ENCODE peak calls at places on chromosomes 12 and 14, in four cellular contexts. One of them, this sample, is unnamed.

GRCh38 chr14:104281768-104282301 is 143.4 kb downstream of the KIF26A start:
- DNase-seq in suprapubic skin: peak; percentile 66
- DNase-seq in Calu3: no peak
- DNase-seq in GM13977: no peak
- DNase-seq in this sample: no peak

GRCh38 chr12:92466391-92467305 is 236.1 kb upstream of the PLEKHG7 start:
- DNase-seq in suprapubic skin: no peak
- DNase-seq in Calu3: no peak
- DNase-seq in GM13977: no peak
- DNase-seq in this sample: no peak

GRCh38 chr12:109740694-109741245 is 27.1 kb downstream of the FAM222A start:
- DNase-seq in GM13977: no peak
- DNase-seq in suprapubic skin: peak; percentile 76
- DNase-seq in Calu3: no peak
- DNase-seq in this sample: no peak

GRCh38 chr12:92431146-92431545 is 271.6 kb upstream of the PLEKHG7 start:
- DNase-seq in Calu3: no peak
- DNase-seq in GM13977: no peak
- DNase-seq in suprapubic skin: no peak
- DNase-seq in this sample: no peak

GRCh38 chr12:92442782-92443181 is 260.0 kb upstream of the PLEKHG7 start:
- DNase-seq in GM13977: no peak
- DNase-seq in suprapubic skin: no peak
- DNase-seq in Calu3: peak; percentile 33
- DNase-seq in this sample: no peak

GRCh38 chr12:104859144-104859543 is 98.9 kb downstream of the SLC41A2 start:
- DNase-seq in GM13977: no peak
- DNase-seq in Calu3: no peak
- DNase-seq in suprapubic skin: no peak
- DNase-seq in this sample: no peak

GRCh38 chr12:124949779-124950728 is 35.6 kb upstream of the UBC start:
- DNase-seq in suprapubic skin: no peak
- DNase-seq in GM13977: no peak
- DNase-seq in Calu3: no peak
- DNase-seq in this sample: no peak

GRCh38 chr14:68693926-68694325 is 98.9 kb downstream of the ZFP36L1 start:
- DNase-seq in GM13977: no peak
- DNase-seq in suprapubic skin: peak; percentile 55
- DNase-seq in Calu3: no peak
- DNase-seq in this sample: no peak

GRCh38 chr14:101110729-101111619 is 207.5 kb upstream of the RTL1 start:
- DNase-seq in Calu3: no peak
- DNase-seq in GM13977: no peak
- DNase-seq in suprapubic skin: peak; percentile 58
- DNase-seq in this sample: no peak

GRCh38 chr12:21906919-21907642 is 34.1 kb downstream of the ABCC9 start:
- DNase-seq in Calu3: no peak
- DNase-seq in suprapubic skin: no peak
- DNase-seq in GM13977: no peak
- DNase-seq in this sample: no peak

GRCh38 chr12:84757978-84758377 is 154.6 kb downstream of the SLC6A15 start:
- DNase-seq in GM13977: no peak
- DNase-seq in suprapubic skin: no peak
- DNase-seq in Calu3: peak; percentile 9
- DNase-seq in this sample: no peak

GRCh38 chr14:75972729-75973480 is 8.9 kb downstream of the TGFB3 start:
- DNase-seq in GM13977: no peak
- DNase-seq in Calu3: no peak
- DNase-seq in suprapubic skin: no peak
- DNase-seq in this sample: no peak

GRCh38 chr14:72544615-72545387 is 349.1 kb downstream of the DPF3 start:
- DNase-seq in Calu3: no peak
- DNase-seq in GM13977: no peak
- DNase-seq in suprapubic skin: peak; percentile 53
- DNase-seq in this sample: no peak

GRCh38 chr14:34750670-34751069 is 36.3 kb upstream of the CFL2 start:
- DNase-seq in suprapubic skin: no peak
- DNase-seq in GM13977: no peak
- DNase-seq in Calu3: no peak
- DNase-seq in this sample: no peak

GRCh38 chr12:6266431-6267006 is 44.0 kb upstream of the PLEKHG6 start:
- DNase-seq in Calu3: no peak
- DNase-seq in GM13977: no peak
- DNase-seq in suprapubic skin: no peak
- DNase-seq in this sample: no peak

GRCh38 chr14:67228325-67228984 is 12.8 kb upstream of the PALS1 start:
- DNase-seq in GM13977: no peak
- DNase-seq in suprapubic skin: no peak
- DNase-seq in Calu3: no peak
- DNase-seq in this sample: no peak

GRCh38 chr12:11568155-11568761 is 81.2 kb upstream of the ETV6 start:
- DNase-seq in Calu3: no peak
- DNase-seq in suprapubic skin: no peak
- DNase-seq in GM13977: no peak
- DNase-seq in this sample: no peak

GRCh38 chr14:39310071-39310470 is 76.4 kb downstream of the MIA2 start:
- DNase-seq in suprapubic skin: no peak
- DNase-seq in Calu3: no peak
- DNase-seq in GM13977: no peak
- DNase-seq in this sample: no peak

GRCh38 chr14:77059276-77059934 is 30.9 kb upstream of the IRF2BPL start:
- DNase-seq in Calu3: peak; percentile 80
- DNase-seq in suprapubic skin: peak; percentile 88
- DNase-seq in GM13977: no peak
- DNase-seq in this sample: no peak

GRCh38 chr14:104249706-104250105 is 111.3 kb downstream of the KIF26A start:
- DNase-seq in GM13977: no peak
- DNase-seq in suprapubic skin: peak; percentile 62
- DNase-seq in Calu3: no peak
- DNase-seq in this sample: no peak

GRCh38 chr14:70097576-70098256 is 91.0 kb downstream of the SLC8A3 start:
- DNase-seq in suprapubic skin: no peak
- DNase-seq in GM13977: no peak
- DNase-seq in Calu3: no peak
- DNase-seq in this sample: no peak

GRCh38 chr12:6958609-6959375 is 7.6 kb downstream of the PTPN6 start:
- DNase-seq in Calu3: no peak
- DNase-seq in GM13977: peak; percentile 84
- DNase-seq in suprapubic skin: no peak
- DNase-seq in this sample: no peak

GRCh38 chr14:78170203-78170602 is at the start of gene NRXN3:
- DNase-seq in GM13977: no peak
- DNase-seq in suprapubic skin: no peak
- DNase-seq in Calu3: peak; percentile 35
- DNase-seq in this sample: peak; percentile 49

GRCh38 chr14:56514663-56515371 is 64.8 kb upstream of the TMEM260 start:
- DNase-seq in GM13977: no peak
- DNase-seq in suprapubic skin: no peak
- DNase-seq in Calu3: no peak
- DNase-seq in this sample: no peak

GRCh38 chr14:80491562-80492139 is 280.3 kb upstream of the DIO2 start:
- DNase-seq in Calu3: no peak
- DNase-seq in GM13977: no peak
- DNase-seq in suprapubic skin: no peak
- DNase-seq in this sample: no peak

GRCh38 chr14:31510222-31510621 is 22.4 kb upstream of the GPR33 start:
- DNase-seq in Calu3: no peak
- DNase-seq in suprapubic skin: no peak
- DNase-seq in GM13977: peak; percentile 22
- DNase-seq in this sample: no peak

GRCh38 chr14:96156804-96157760 is 47.6 kb upstream of the BDKRB2 start:
- DNase-seq in GM13977: no peak
- DNase-seq in suprapubic skin: peak; percentile 52
- DNase-seq in Calu3: no peak
- DNase-seq in this sample: no peak

GRCh38 chr14:105102893-105103292 is 37.7 kb upstream of the GPR132 start:
- DNase-seq in suprapubic skin: peak; percentile 24
- DNase-seq in Calu3: no peak
- DNase-seq in GM13977: no peak
- DNase-seq in this sample: no peak

GRCh38 chr12:70609739-70610491 is 27.3 kb downstream of the PTPRB start:
- DNase-seq in Calu3: peak; percentile 62
- DNase-seq in suprapubic skin: peak; percentile 77
- DNase-seq in GM13977: peak; percentile 43
- DNase-seq in this sample: peak; percentile 73

GRCh38 chr12:32124637-32125036 is 18.0 kb downstream of the BICD1 start:
- DNase-seq in Calu3: no peak
- DNase-seq in GM13977: no peak
- DNase-seq in suprapubic skin: no peak
- DNase-seq in this sample: no peak

GRCh38 chr12:13146539-13146938 is 43.1 kb upstream of the GSG1 start:
- DNase-seq in Calu3: no peak
- DNase-seq in GM13977: no peak
- DNase-seq in suprapubic skin: no peak
- DNase-seq in this sample: no peak

GRCh38 chr14:89550761-89551283 is 133.8 kb upstream of the FOXN3 start:
- DNase-seq in Calu3: no peak
- DNase-seq in suprapubic skin: no peak
- DNase-seq in GM13977: no peak
- DNase-seq in this sample: no peak

GRCh38 chr14:101767618-101768362 is 6.3 kb downstream of the PPP2R5C start:
- DNase-seq in Calu3: no peak
- DNase-seq in GM13977: no peak
- DNase-seq in suprapubic skin: no peak
- DNase-seq in this sample: no peak

GRCh38 chr14:103422981-103423600 is 37.9 kb downstream of the MARK3 start:
- DNase-seq in suprapubic skin: no peak
- DNase-seq in Calu3: no peak
- DNase-seq in GM13977: no peak
- DNase-seq in this sample: no peak

GRCh38 chr12:34393086-34393820 is 371.0 kb downstream of the ALG10 start:
- DNase-seq in GM13977: peak; percentile 2
- DNase-seq in Calu3: no peak
- DNase-seq in suprapubic skin: peak; percentile 74
- DNase-seq in this sample: no peak

DNA sequence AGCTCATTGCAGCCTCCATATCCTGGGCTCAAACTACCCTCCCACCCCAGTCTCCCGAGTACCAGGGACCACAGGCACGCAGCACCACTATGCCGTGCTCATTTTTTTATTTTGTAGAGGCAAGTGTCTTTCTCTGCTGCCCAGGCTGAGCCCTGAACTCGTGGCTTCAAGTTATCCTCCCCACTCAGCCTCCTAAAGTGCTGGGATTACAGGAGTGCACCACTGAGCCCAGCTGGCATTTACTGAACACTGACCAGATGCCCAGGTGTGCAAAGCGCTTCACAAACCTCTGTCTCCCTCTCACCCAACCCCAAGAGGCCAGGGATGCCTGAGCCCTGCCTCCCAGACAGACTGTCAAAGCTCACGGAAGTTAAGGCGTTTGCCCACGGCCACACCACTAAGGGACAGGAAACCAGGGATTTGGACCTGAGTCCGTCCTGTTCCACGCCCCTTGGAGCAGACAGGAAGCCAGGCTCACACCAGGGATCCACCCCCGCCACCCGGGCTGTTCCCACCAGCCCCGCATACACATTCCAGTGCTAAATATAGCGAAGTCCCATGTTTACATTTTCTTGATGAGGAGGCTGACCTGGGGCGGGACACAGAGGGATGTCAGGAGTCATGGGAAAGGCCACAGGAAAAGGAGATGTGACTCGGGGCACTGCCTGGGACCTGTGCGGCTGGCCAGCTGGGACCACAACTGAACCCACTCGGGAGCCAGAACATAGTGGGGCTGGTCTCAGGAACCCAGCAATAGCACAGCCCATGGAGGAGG is 51.2 kb downstream of the TESC start:
- DNase-seq in Calu3: no peak
- DNase-seq in GM13977: no peak
- DNase-seq in suprapubic skin: no peak
- DNase-seq in this sample: no peak
- TF ChIP-seq CTCF in Calu3: no peak
- TF ChIP-seq CTCF in GM13977: no peak
- TF ChIP-seq CTCF in suprapubic skin: no peak
- TF ChIP-seq CTCF in this sample: no peak

GRCh38 chr14:99271951-99272668 is at the start of gene BCL11B:
- DNase-seq in GM13977: peak; percentile 86
- DNase-seq in Calu3: peak; percentile 70
- DNase-seq in suprapubic skin: peak; percentile 92
- DNase-seq in this sample: peak; percentile 65
- TF ChIP-seq CTCF in GM13977: peak; percentile 47
- TF ChIP-seq CTCF in Calu3: peak; percentile 48
- TF ChIP-seq CTCF in suprapubic skin: peak; percentile 45
- TF ChIP-seq CTCF in this sample: peak; percentile 46

DNA sequence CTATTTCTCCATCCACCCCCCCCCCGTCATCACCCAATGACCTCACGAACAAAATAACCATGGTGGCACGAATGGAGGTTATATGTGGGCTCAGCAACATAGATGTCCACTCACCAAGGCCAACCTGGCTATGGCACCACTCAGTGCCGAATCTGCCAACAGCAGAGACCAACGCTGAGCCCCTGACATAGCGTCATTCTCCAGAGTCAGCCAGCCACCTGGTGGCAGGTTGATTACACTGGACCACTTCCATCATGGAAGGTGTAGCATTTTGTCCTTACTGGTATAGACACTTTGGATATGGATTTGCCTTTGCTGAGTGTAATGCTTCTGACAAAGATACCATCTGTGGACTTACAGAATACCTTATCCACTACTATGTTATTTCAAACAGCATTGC is 24.2 kb upstream of the DYRK2 start:
- DNase-seq in Calu3: no peak
- DNase-seq in GM13977: no peak
- DNase-seq in suprapubic skin: no peak
- DNase-seq in this sample: no peak
- TF ChIP-seq CTCF in Calu3: no peak
- TF ChIP-seq CTCF in GM13977: no peak
- TF ChIP-seq CTCF in suprapubic skin: no peak
- TF ChIP-seq CTCF in this sample: no peak

DNA sequence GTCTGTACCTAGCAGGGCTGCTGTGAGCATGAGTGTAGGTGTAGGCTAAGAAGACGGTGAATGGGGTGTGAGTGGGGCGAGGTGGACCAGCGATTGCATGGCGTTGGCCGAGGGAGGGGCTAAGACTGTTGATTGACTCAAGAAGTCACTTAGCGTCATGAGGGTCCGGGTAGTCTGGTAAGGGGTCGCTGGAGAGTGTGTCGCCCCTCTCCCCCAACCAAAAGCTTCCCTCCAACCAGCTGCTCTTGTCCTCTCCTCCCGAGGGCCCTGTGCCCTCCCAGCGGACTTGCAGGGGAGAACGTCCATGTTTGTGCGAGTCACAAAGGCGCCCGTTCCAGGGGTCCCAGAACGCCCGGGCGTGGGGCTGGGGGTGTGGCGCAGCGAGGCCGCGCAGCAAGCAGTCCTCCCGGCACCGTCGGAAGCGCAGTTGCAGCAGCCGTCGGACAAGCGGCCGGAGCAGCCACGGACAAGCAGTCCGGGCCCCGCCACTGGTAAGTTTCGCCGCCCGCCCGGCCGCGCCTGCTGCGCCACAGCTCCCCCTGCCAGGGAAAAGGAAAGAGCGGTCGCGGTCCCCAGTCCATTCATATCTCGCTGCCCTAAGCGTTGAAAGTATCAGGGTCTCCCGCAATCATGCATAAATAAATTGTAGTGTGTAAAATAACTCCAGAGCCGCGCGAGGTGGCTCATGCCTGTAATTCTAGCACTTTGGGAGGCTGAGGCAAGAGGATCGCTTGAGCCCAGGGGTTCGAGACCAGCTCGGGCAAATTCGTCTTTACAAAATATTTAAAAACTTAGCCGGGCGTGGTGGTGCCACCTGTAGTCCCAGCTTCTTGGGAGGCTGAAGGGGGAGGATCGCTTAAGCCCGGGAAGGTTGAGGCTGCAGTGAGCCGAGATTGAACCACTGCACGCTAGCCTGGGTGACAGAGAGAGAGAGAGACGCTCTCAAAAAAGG is at the start of gene CCDC63:
- DNase-seq in Calu3: peak; percentile 82
- DNase-seq in suprapubic skin: peak; percentile 82
- DNase-seq in GM13977: peak; percentile 60
- DNase-seq in this sample: peak; percentile 76
- TF ChIP-seq CTCF in Calu3: peak; percentile 62
- TF ChIP-seq CTCF in suprapubic skin: no peak
- TF ChIP-seq CTCF in GM13977: peak; percentile 55
- TF ChIP-seq CTCF in this sample: no peak